ENCODE peak calls at places on chromosomes 1 and 21, in five cellular contexts. R is HFF-Myc, Y is WTC11, U is keratinocyte, I is right lobe of liver. E is an unnamed sample.

GRCh38 chr1:195915826-195916225 is 692.4 kb downstream of the KCNT2 start:
- DNase-seq in R (no peak), Y (no peak), U (no peak), I (no peak), E (no peak)

GRCh38 chr1:59678065-59678808 is 136.5 kb upstream of the HOOK1 start:
- DNase-seq in R (no peak), Y (no peak), U (no peak), I (no peak), E (no peak)

GRCh38 chr1:84096121-84096635 is 47.9 kb upstream of the PRKACB start:
- DNase-seq in R (no peak), Y (no peak), U (no peak), I (no peak), E (no peak)

GRCh38 chr1:108068141-108068540 is 103.2 kb upstream of the VAV3 start:
- DNase-seq in R (no peak), Y (no peak), U (no peak), I (no peak), E (no peak)

GRCh38 chr21:24995206-24995605 is 612.1 kb downstream of the MRPL39 start:
- DNase-seq in R (no peak), Y (no peak), U (no peak), I (no peak), E (no peak)

GRCh38 chr1:152398812-152399698 is 15.0 kb downstream of the CRNN start:
- DNase-seq in R (no peak), Y (no peak), U (no peak), I (no peak), E (no peak)

GRCh38 chr1:240522122-240522822 is 89.7 kb downstream of the GREM2 start:
- DNase-seq in R (no peak), Y (no peak), U (no peak), I (peak), E (no peak)

GRCh38 chr21:26169061-26169610 is 1.4 kb downstream of the APP start:
- DNase-seq in R (no peak), Y (no peak), U (no peak), I (peak), E (peak)

GRCh38 chr1:22024485-22025367 is 23.3 kb downstream of the CELA3A start:
- DNase-seq in R (peak), Y (peak), U (no peak), I (peak), E (no peak)

GRCh38 chr1:165697881-165698842 is at the start of gene ALDH9A1:
- DNase-seq in R (peak), Y (peak), U (peak), I (peak), E (peak)

GRCh38 chr1:9127395-9128160 is 1.3 kb downstream of the GPR157 start:
- DNase-seq in R (no peak), Y (no peak), U (no peak), I (no peak), E (no peak)

GRCh38 chr1:26097696-26098095 is 13.9 kb upstream of the PDIK1L start:
- DNase-seq in R (no peak), Y (no peak), U (no peak), I (no peak), E (no peak)

GRCh38 chr1:181061891-181062777 is 26.4 kb upstream of the IER5 start:
- DNase-seq in R (no peak), Y (no peak), U (no peak), I (no peak), E (no peak)

GRCh38 chr1:49339043-49339442 is 562.4 kb upstream of the BEND5 start:
- DNase-seq in R (no peak), Y (no peak), U (no peak), I (no peak), E (no peak)

GRCh38 chr1:162020145-162020544 is 3.5 kb downstream of the OLFML2B start:
- DNase-seq in R (no peak), Y (no peak), U (no peak), I (no peak), E (no peak)

GRCh38 chr1:24322636-24323177 is 3.5 kb downstream of the GRHL3 start:
- DNase-seq in R (no peak), Y (no peak), U (no peak), I (no peak), E (no peak)

GRCh38 chr1:33740040-33740745 is 123.7 kb upstream of the HMGB4 start:
- DNase-seq in R (no peak), Y (no peak), U (no peak), I (no peak), E (no peak)

GRCh38 chr21:39670741-39671140 is 58.0 kb downstream of the B3GALT5 start:
- DNase-seq in R (no peak), Y (no peak), U (no peak), I (no peak), E (no peak)

GRCh38 chr1:42419449-42419848 is 36.4 kb downstream of the ZMYND12 start:
- DNase-seq in R (no peak), Y (no peak), U (no peak), I (no peak), E (no peak)

GRCh38 chr1:245173446-245174178 is 18.8 kb downstream of the KIF26B start:
- DNase-seq in R (no peak), Y (no peak), U (no peak), I (no peak), E (no peak)

GRCh38 chr1:207398986-207399385 is 55.1 kb upstream of the CR2 start:
- DNase-seq in R (no peak), Y (no peak), U (no peak), I (no peak), E (no peak)

GRCh38 chr1:160096491-160097116 is 1.8 kb downstream of the IGSF8 start:
- DNase-seq in R (no peak), Y (no peak), U (peak), I (peak), E (no peak)

GRCh38 chr1:218538341-218538740 is 193.2 kb downstream of the TGFB2 start:
- DNase-seq in R (no peak), Y (no peak), U (no peak), I (no peak), E (no peak)

GRCh38 chr1:202144510-202145324 is at the start of gene ARL8A:
- DNase-seq in R (no peak), Y (peak), U (no peak), I (peak), E (peak)

GRCh38 chr1:204888294-204888693 is 17.6 kb downstream of the NFASC start:
- DNase-seq in R (no peak), Y (no peak), U (no peak), I (no peak), E (no peak)

GRCh38 chr1:110176299-110176956 is 26.1 kb downstream of the SLC6A17 start:
- DNase-seq in R (no peak), Y (no peak), U (no peak), I (peak), E (no peak)

GRCh38 chr21:31205412-31205811 is 138.6 kb downstream of the TIAM1 start:
- DNase-seq in R (no peak), Y (no peak), U (no peak), I (no peak), E (no peak)

GRCh38 chr1:27402349-27402754 is 9.9 kb downstream of the GPR3 start:
- DNase-seq in R (no peak), Y (peak), U (no peak), I (no peak), E (no peak)

GRCh38 chr1:155206891-155207577 is 663 bp downstream of the THBS3 start:
- DNase-seq in R (peak), Y (peak), U (no peak), I (peak), E (peak)

GRCh38 chr1:50332941-50333594 is 90.2 kb downstream of the DMRTA2 start:
- DNase-seq in R (peak), Y (peak), U (no peak), I (peak), E (peak)

GRCh38 chr1:26706315-26706714 is 10.5 kb downstream of the ARID1A start:
- DNase-seq in R (no peak), Y (no peak), U (no peak), I (peak), E (no peak)

GRCh38 chr1:6208723-6209660 is 3.1 kb downstream of the RNF207 start:
- DNase-seq in R (no peak), Y (peak), U (no peak), I (no peak), E (peak)

GRCh38 chr21:25342811-25343210 is 264.5 kb downstream of the MRPL39 start:
- DNase-seq in R (no peak), Y (no peak), U (no peak), I (no peak), E (no peak)

GRCh38 chr1:20112279-20113000 is 6.9 kb downstream of the PLA2G2D start:
- DNase-seq in R (no peak), Y (no peak), U (peak), I (peak), E (no peak)

GRCh38 chr1:223707270-223708000 is 4.9 kb upstream of the CAPN2 start:
- DNase-seq in R (peak), Y (no peak), U (peak), I (no peak), E (no peak)

GRCh38 chr1:24704411-24705259 is 40.6 kb upstream of the CLIC4 start:
- DNase-seq in R (no peak), Y (peak), U (peak), I (no peak), E (no peak)

GRCh38 chr1:72051538-72051937 is 230.8 kb downstream of the NEGR1 start:
- DNase-seq in R (no peak), Y (no peak), U (no peak), I (no peak), E (no peak)

DNA sequence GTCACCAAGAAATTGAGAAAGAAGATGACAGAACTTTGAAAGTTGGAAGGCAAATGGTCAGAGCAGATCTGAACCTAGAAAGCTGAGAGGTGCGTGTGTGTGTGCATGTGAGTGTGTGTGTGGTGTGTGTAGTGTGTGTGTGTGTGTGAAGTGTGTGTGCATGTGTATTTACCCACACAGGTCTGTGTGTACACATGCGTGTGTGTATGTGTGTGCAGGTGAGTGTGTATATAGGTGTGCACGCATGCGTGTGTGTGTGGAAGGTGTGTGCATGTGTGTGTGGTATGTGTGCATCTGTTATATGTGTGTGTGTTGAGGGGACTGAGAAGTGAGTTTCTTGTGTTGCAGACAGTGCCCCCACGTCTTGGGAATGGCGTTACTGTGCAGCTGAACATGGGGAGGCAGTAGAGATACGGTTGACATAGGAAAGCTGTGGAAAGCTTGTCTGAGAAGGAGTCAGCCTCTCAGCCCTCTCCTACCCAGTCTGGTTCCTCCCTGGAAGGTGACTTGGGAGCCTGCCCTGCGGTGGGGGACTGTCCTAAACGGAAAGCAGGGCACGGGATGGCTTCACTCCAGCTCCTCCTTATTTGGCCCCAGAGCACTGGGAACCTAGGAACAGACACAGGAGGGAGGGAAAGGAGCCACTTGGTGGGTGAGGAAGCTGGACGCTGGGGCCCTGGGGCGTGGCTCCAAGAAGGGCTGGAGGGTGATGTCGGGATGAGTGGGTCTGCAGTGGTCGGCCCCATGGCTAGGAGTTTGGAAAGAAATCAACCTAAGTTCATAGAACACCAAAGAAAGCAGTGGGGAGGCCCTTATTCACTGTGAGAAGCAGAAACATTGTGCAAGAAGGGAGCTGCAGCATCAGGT is 97.2 kb downstream of the PCBP3 start:
- DNase-seq in R (no peak), Y (no peak), U (no peak), I (no peak), E (no peak)
- TF ChIP-seq CTCF in R (no peak), Y (no peak), U (no peak), I (no peak), E (no peak)

GRCh38 chr1:147515046-147515869 is 26.0 kb upstream of the BCL9 start:
- DNase-seq in R (peak), Y (no peak), U (no peak), I (peak), E (no peak)
- TF ChIP-seq CTCF in R (peak), Y (no peak), U (peak), I (peak), E (no peak)

DNA sequence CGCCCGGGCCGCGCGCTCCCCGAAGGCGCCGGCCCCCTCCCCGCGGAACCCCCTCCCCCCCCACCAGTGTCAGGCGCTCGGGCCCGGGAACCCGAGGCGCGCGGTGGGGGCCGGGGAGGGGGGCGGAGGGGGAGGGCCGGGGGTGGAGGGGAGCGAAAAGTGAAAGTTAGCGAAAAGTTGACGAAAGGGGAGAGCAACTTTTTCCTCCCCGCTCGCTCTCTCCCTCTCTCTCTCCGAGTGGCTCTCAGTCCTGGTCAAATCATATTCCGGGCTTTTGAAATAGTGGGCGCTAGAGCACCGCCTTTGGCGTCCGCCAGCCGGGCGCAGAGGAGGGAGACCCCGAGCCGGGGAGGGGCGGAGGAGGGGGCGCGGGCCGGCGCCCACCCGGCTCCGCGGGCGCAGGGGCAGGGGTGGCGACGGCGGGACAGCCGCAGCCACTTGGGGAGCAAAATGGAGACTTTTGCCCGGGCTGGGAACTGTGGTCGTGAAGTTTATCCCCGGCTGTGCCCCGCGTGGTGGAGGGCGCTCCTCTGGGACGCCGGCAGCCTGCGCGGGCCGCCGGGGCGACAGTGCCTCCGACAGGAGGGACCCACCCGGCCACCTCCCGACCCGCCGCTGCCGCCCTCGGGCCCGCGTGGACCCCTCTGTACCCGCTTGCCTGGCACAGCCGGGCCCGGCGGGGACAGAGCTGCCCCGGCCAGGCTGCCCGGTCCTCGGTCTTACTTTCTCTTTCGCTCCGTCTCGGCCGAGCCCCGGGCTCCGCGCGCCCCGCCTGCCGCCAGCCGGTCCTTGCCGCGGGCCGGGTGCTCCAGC is 694 bp downstream of the PRDM16 start:
- DNase-seq in R (no peak), Y (peak), U (no peak), I (no peak), E (peak)
- TF ChIP-seq CTCF in R (no peak), Y (no peak), U (no peak), I (peak), E (peak)

GRCh38 chr1:46969014-46969619 is 27.8 kb upstream of the CYP4A11 start:
- DNase-seq in R (no peak), Y (no peak), U (no peak), I (no peak), E (no peak)
- TF ChIP-seq CTCF in R (no peak), Y (peak), U (peak), I (peak), E (peak)

GRCh38 chr1:192235127-192235526 is 76.9 kb downstream of the RGS18 start:
- DNase-seq in R (no peak), Y (no peak), U (no peak), I (no peak), E (no peak)
- TF ChIP-seq CTCF in R (no peak), Y (no peak), U (no peak), I (no peak), E (no peak)

E was measured in neural crest cell.